ENCODE peak calls at places on chromosomes 7 and 10, in seven cellular contexts. G is breast epithelium, J is dorsolateral prefrontal cortex, H is cardiac muscle cell, W is brain microvascular endothelial cell, Y is AG10803, M is lower lobe of right lung. O is an unnamed sample.

GRCh38 chr7:131521651-131522163 is 34.7 kb downstream of the PODXL start:
- DNase-seq in G (peak), J (peak), H (no peak), W (no peak), Y (peak), M (peak), O (no peak)

GRCh38 chr7:74454059-74454947 is 597 bp downstream of the GTF2IRD1 start:
- DNase-seq in G (no peak), J (no peak), H (peak), W (no peak), Y (no peak), M (no peak), O (peak)

GRCh38 chr10:91444211-91444610 is 34.1 kb downstream of the HECTD2 start:
- DNase-seq in G (no peak), J (no peak), H (no peak), W (no peak), Y (no peak), M (no peak), O (no peak)

GRCh38 chr10:101284171-101285092 is 55.2 kb upstream of the LBX1 start:
- DNase-seq in G (no peak), J (peak), H (no peak), W (no peak), Y (no peak), M (no peak), O (no peak)

GRCh38 chr7:72435913-72436480 is 23.9 kb upstream of the CALN1 start:
- DNase-seq in G (no peak), J (no peak), H (no peak), W (no peak), Y (no peak), M (no peak), O (no peak)

GRCh38 chr10:113133497-113133896 is 183.4 kb downstream of the TCF7L2 start:
- DNase-seq in G (no peak), J (no peak), H (no peak), W (peak), Y (peak), M (no peak), O (no peak)

GRCh38 chr10:77925795-77926565 is 575 bp downstream of the DLG5 start:
- DNase-seq in G (peak), J (peak), H (peak), W (no peak), Y (no peak), M (peak), O (peak)

GRCh38 chr7:111639894-111640293 is 77.6 kb upstream of the IMMP2L start:
- DNase-seq in G (no peak), J (no peak), H (no peak), W (no peak), Y (peak), M (no peak), O (no peak)

GRCh38 chr7:68663392-68663791 is 934.9 kb upstream of the AUTS2 start:
- DNase-seq in G (no peak), J (no peak), H (no peak), W (no peak), Y (no peak), M (no peak), O (no peak)

GRCh38 chr7:130195396-130195795 is 9.8 kb downstream of the TMEM209 start:
- DNase-seq in G (no peak), J (no peak), H (no peak), W (no peak), Y (no peak), M (no peak), O (no peak)

GRCh38 chr10:122499012-122499411 is 37.7 kb downstream of the HTRA1 start:
- DNase-seq in G (no peak), J (no peak), H (no peak), W (no peak), Y (no peak), M (no peak), O (no peak)

GRCh38 chr7:16999541-17000266 is 117.9 kb upstream of the AGR3 start:
- DNase-seq in G (no peak), J (no peak), H (no peak), W (no peak), Y (no peak), M (no peak), O (no peak)

GRCh38 chr7:77897004-77897547 is 98.5 kb downstream of the PHTF2 start:
- DNase-seq in G (no peak), J (no peak), H (no peak), W (no peak), Y (no peak), M (no peak), O (no peak)

GRCh38 chr10:71646051-71646450 is 73.5 kb downstream of the C10orf105 start:
- DNase-seq in G (no peak), J (no peak), H (no peak), W (no peak), Y (no peak), M (no peak), O (no peak)

GRCh38 chr10:33217854-33218253 is 116.6 kb downstream of the NRP1 start:
- DNase-seq in G (no peak), J (no peak), H (no peak), W (peak), Y (no peak), M (no peak), O (no peak)

GRCh38 chr7:12865593-12865992 is 178.2 kb downstream of the ARL4A start:
- DNase-seq in G (no peak), J (no peak), H (no peak), W (no peak), Y (no peak), M (no peak), O (no peak)

GRCh38 chr7:74653686-74654181 is 3.8 kb upstream of the GTF2I start:
- DNase-seq in G (no peak), J (no peak), H (no peak), W (no peak), Y (no peak), M (no peak), O (no peak)

GRCh38 chr10:96683065-96683464 is 37.2 kb downstream of the PIK3AP1 start:
- DNase-seq in G (no peak), J (no peak), H (no peak), W (no peak), Y (peak), M (no peak), O (no peak)

GRCh38 chr7:26460326-26460725 is 168.7 kb downstream of the SNX10 start:
- DNase-seq in G (no peak), J (no peak), H (no peak), W (no peak), Y (no peak), M (no peak), O (no peak)

GRCh38 chr7:47435889-47436312 is 146.0 kb downstream of the TNS3 start:
- DNase-seq in G (peak), J (peak), H (peak), W (peak), Y (peak), M (no peak), O (peak)

GRCh38 chr7:107446988-107447387 is 22.9 kb upstream of the GPR22 start:
- DNase-seq in G (no peak), J (no peak), H (no peak), W (peak), Y (peak), M (no peak), O (no peak)

GRCh38 chr7:152103066-152103465 is 77.6 kb downstream of the GALNT11 start:
- DNase-seq in G (no peak), J (no peak), H (no peak), W (no peak), Y (no peak), M (no peak), O (no peak)

GRCh38 chr7:101651116-101651515 is 22.0 kb upstream of the MYL10 start:
- DNase-seq in G (no peak), J (no peak), H (no peak), W (no peak), Y (no peak), M (no peak), O (no peak)
- H3K4me3 ChIP-seq in G (no peak), J (no peak), H (no peak), W (no peak), Y (peak), M (no peak), O (no peak)

DNA sequence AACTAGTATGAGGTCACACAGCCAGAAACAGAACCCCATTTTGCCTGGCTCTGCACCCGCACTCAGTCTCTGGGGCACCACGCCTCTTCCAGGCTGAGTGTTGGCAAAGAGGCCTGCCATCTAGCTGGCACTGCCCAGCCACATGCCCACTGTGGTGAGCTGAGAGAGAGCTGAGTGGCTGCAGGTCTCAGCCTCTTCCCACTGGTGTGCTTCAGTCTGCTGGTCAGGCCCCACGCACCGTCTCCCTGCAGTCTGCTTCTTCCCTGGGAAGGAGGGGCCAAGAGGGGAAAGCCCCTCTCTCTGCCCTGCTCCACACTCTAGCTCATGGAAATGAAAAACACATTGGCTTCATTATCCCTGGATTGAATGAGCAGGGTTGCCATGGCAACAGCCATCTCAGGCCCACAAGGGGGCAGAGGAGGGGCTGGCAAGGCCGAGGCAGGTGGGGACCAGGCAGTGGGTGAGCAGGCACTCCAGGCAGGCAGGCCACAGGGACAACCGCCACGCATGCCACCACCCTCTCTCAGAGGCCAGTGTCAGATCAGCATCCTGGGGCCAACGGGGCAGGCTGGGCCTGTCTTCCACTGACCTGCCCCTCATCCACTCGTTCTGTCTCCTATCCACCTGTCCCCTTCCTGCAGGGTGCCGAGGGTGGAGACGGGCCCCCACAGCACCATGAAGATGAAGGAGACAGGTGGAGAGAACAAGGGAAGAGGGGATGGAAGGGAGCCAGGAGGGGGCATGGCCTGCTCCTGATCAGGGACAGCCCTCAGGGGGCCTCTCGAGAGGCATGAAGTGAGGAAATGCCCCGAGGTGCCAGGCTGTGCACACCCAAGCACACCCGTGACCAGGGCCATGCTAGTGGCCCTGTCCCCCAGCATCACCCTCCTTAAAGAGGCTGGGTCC is 110.9 kb downstream of the ZMIZ1 start:
- DNase-seq in G (no peak), J (no peak), H (no peak), W (no peak), Y (no peak), M (no peak), O (peak)
- H3K4me3 ChIP-seq in G (no peak), J (no peak), H (no peak), W (no peak), Y (no peak), M (no peak), O (no peak)

DNA sequence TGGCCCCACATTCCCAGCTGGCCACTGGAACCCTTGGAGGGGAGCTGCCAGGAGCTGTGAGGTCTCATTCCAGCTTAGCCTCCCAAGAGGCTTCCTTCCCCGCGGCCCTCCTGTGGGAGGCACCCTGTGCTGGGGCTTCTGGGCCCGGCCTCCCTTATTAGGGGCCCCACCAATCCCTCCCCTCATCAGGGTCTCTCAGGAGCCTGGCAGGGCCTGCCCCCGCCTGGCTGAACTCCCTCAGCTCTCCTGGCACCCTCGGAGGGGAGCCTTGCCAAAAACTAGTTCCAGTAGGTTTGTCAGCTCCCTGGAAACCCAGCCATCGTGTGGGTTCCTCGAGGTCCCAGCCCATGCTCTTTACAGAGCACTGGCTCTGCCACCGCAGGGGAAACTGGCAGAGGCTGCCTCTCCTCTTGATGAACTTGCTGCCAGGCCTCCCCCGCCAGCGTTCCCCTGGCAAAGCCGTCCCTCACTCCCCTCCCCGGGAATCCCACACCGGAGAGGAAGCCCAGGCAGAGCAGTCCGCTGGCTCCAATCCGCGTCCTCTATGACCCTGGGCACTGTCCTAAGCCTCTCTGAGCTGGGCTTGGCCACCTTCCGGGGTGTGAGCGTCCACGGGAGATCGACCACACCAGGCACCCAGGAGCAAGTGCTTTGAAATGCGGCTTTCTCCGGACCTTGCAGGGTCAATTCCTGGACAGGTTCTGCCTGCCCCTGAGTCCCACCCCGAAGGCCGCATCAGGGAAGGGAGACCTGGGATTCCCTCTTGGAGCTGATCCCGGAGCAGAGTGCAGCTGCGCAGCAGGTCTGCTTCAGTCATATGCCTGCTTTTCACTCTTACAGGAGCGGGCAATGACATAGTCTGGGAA is 139.8 kb downstream of the ARHGAP22 start:
- DNase-seq in G (peak), J (peak), H (no peak), W (no peak), Y (no peak), M (no peak), O (peak)
- H3K4me3 ChIP-seq in G (peak), J (no peak), H (no peak), W (no peak), Y (no peak), M (no peak), O (no peak)

GRCh38 chr10:92693534-92693893 is 3.8 kb downstream of the HHEX start:
- DNase-seq in G (no peak), J (no peak), H (no peak), W (no peak), Y (no peak), M (no peak), O (no peak)

GRCh38 chr10:92692697-92693533 is 3.2 kb downstream of the HHEX start:
- DNase-seq in G (no peak), J (no peak), H (peak), W (no peak), Y (no peak), M (no peak), O (no peak)

GRCh38 chr10:92691042-92691590 is 1.4 kb downstream of the HHEX start:
- DNase-seq in G (no peak), J (no peak), H (no peak), W (no peak), Y (no peak), M (peak), O (no peak)

GRCh38 chr10:92691591-92692084 is 1.9 kb downstream of the HHEX start:
- DNase-seq in G (no peak), J (no peak), H (no peak), W (no peak), Y (no peak), M (peak), O (peak)

GRCh38 chr10:92692085-92692671 is 2.4 kb downstream of the HHEX start:
- DNase-seq in G (no peak), J (no peak), H (no peak), W (no peak), Y (no peak), M (no peak), O (no peak)
- H3K4me3 ChIP-seq in G (peak), J (peak), H (no peak), W (no peak), Y (no peak), M (peak), O (peak)

GRCh38 chr7:142797799-142798377 is 27.1 kb downstream of the PRSS2 start:
- DNase-seq in G (no peak), J (no peak), H (no peak), W (no peak), Y (no peak), M (no peak), O (no peak)
- H3K4me3 ChIP-seq in G (peak), J (peak), H (peak), W (peak), Y (no peak), M (peak), O (peak)